ENCODE peak calls at places on chromosomes 5 and 9, in four cellular contexts. D, S, R and F are unnamed samples.
A peak's percentile ranks its signal among the peaks of the same experiment; 100 is the strongest.

GRCh38 chr5:179190851-179191505 is 130.8 kb downstream of the ZNF354C start:
- DNase-seq in S (no peak), D (no peak), R (no peak), F (no peak)

GRCh38 chr9:127838375-127839078 is 15.9 kb downstream of the ENG start:
- DNase-seq in S (peak; percentile 93), R (no peak), D (no peak), F (peak; percentile 94)

GRCh38 chr9:7760014-7760415 is 39.6 kb downstream of the DMAC1 start:
- DNase-seq in R (no peak), S (no peak), D (no peak), F (peak; percentile 23)

GRCh38 chr9:116377179-116377790 is 223.7 kb downstream of the PAPPA start:
- DNase-seq in S (peak; percentile 75), D (peak; percentile 51), R (no peak), F (peak; percentile 72)

GRCh38 chr5:78622302-78622971 is 26.1 kb downstream of the LHFPL2 start:
- DNase-seq in D (no peak), R (no peak), S (no peak), F (no peak)

GRCh38 chr9:128677787-128678186 is 11.2 kb upstream of the SET start:
- DNase-seq in R (no peak), D (no peak), S (no peak), F (no peak)

GRCh38 chr5:81422671-81423070 is 28.7 kb upstream of the ACOT12 start:
- DNase-seq in R (no peak), S (peak; percentile 97), D (no peak), F (peak; percentile 57)

GRCh38 chr9:122998448-122998847 is 35.0 kb upstream of the GPR21 start:
- DNase-seq in D (no peak), R (no peak), S (no peak), F (no peak)

GRCh38 chr5:17665836-17666235 is 31.6 kb downstream of the TAF11L14 start:
- DNase-seq in D (no peak), S (no peak), R (no peak), F (no peak)

GRCh38 chr5:126360467-126360866 is 62.7 kb upstream of the GRAMD2B start:
- DNase-seq in S (no peak), D (no peak), R (no peak), F (no peak)

GRCh38 chr5:1926471-1927341 is 44.0 kb upstream of the IRX4 start:
- DNase-seq in D (no peak), S (no peak), R (no peak), F (no peak)

GRCh38 chr9:13427587-13427986 is 148.1 kb upstream of the MPDZ start:
- DNase-seq in R (no peak), D (peak; percentile 41), S (peak; percentile 50), F (peak; percentile 86)

GRCh38 chr9:109771084-109771483 is 8.9 kb upstream of the PALM2AKAP2 start:
- DNase-seq in D (peak; percentile 97), R (no peak), S (peak; percentile 78), F (peak; percentile 65)

GRCh38 chr5:176629853-176630680 is at the start of the genes EIF4E1B and SNCB:
- DNase-seq in R (no peak), D (peak; percentile 70), S (no peak), F (peak; percentile 38)

GRCh38 chr5:158060216-158060615 is 201.3 kb upstream of the CLINT1 start:
- DNase-seq in R (no peak), D (no peak), S (no peak), F (no peak)

GRCh38 chr5:153480401-153480800 is 10.1 kb upstream of the GRIA1 start:
- DNase-seq in D (no peak), S (peak; percentile 52), R (no peak), F (peak; percentile 31)

GRCh38 chr9:4148215-4148561 is 151.7 kb downstream of the GLIS3 start:
- DNase-seq in R (no peak), D (no peak), S (no peak), F (no peak)

GRCh38 chr5:102582706-102583105 is 83.9 kb upstream of the SLCO6A1 start:
- DNase-seq in S (no peak), R (no peak), D (no peak), F (no peak)

GRCh38 chr5:74107899-74108298 is 481.9 kb downstream of the ARHGEF28 start:
- DNase-seq in S (no peak), R (no peak), D (no peak), F (no peak)

GRCh38 chr5:179858241-179858585 is 404 bp downstream of the MRNIP start:
- DNase-seq in D (peak; percentile 48), R (peak; percentile 25), S (peak; percentile 17), F (peak; percentile 14)

GRCh38 chr9:86494644-86495081 is 140.5 kb upstream of the TUT7 start:
- DNase-seq in R (no peak), S (peak; percentile 80), D (no peak), F (peak; percentile 96)

GRCh38 chr9:82890865-82891264 is 172.1 kb downstream of the RASEF start:
- DNase-seq in R (no peak), S (no peak), D (peak; percentile 51), F (no peak)

GRCh38 chr9:97617939-97618416 is 15.2 kb downstream of the TSTD2 start:
- DNase-seq in R (no peak), S (no peak), D (no peak), F (no peak)

GRCh38 chr5:160448886-160449285 is 27.2 kb downstream of the PTTG1 start:
- DNase-seq in R (no peak), D (no peak), S (no peak), F (no peak)

GRCh38 chr5:36728697-36729543 is 122.5 kb downstream of the SLC1A3 start:
- DNase-seq in S (peak; percentile 73), R (no peak), D (peak; percentile 74), F (peak; percentile 85)

GRCh38 chr9:137497921-137498719 is 39.0 kb upstream of the NSMF start:
- DNase-seq in R (no peak), D (no peak), S (no peak), F (no peak)

GRCh38 chr5:79699766-79700400 is 10.2 kb downstream of the CMYA5 start:
- DNase-seq in S (no peak), D (peak; percentile 8), R (no peak), F (no peak)

GRCh38 chr9:33143241-33143642 is 23.9 kb downstream of the B4GALT1 start:
- DNase-seq in D (no peak), S (peak; percentile 80), R (no peak), F (peak; percentile 57)

GRCh38 chr5:54295658-54296276 is 14.6 kb downstream of the ARL15 start:
- DNase-seq in R (no peak), D (no peak), S (no peak), F (no peak)